ENCODE peak calls at places on chromosomes 2 and 18, in nine cellular contexts. C is uterus; W is fibroblast of lung; Q is CD8-positive, alpha-beta memory T cell; S is endodermal cell; I is RWPE2; O is PC-9; X is transverse colon; P is adipocyte. N is an unnamed sample. For H3K27me3 and H3K4me1, the result is how much of the 10 kb centered on the place peaks cover.

GRCh38 chr2:72864500-72864899 is 22.7 kb upstream of the SPR start:
- DNase-seq in S (no peak), Q (no peak), X (no peak), W (peak), O (peak), P (peak), I (no peak), C (no peak), N (no peak)

GRCh38 chr2:229835601-229836283 is 86.1 kb downstream of the TRIP12 start:
- DNase-seq in Q (no peak), X (no peak), C (no peak), O (no peak), W (peak), S (no peak), P (no peak), I (no peak), N (no peak)

GRCh38 chr18:48153641-48154481 is 223.4 kb upstream of the SMAD2 start:
- DNase-seq in C (no peak), O (peak), W (peak), P (peak), I (no peak), Q (no peak), S (peak), X (no peak), N (no peak)

GRCh38 chr2:140442319-140442718 is 1662.1 kb upstream of the NXPH2 start:
- DNase-seq in X (no peak), C (no peak), S (no peak), W (peak), P (no peak), I (no peak), O (no peak), Q (no peak), N (no peak)

GRCh38 chr2:437180-437579 is 149.3 kb upstream of the ALKAL2 start:
- DNase-seq in W (no peak), X (no peak), P (no peak), Q (no peak), S (no peak), C (no peak), O (no peak), I (no peak), N (no peak)

GRCh38 chr2:218435003-218435982 is 16.4 kb downstream of the VIL1 start:
- DNase-seq in O (no peak), X (peak), Q (no peak), C (no peak), S (peak), W (no peak), I (no peak), P (no peak), N (no peak)

GRCh38 chr18:48713302-48713701 is 174.5 kb downstream of the CTIF start:
- DNase-seq in Q (no peak), P (no peak), S (no peak), X (no peak), O (no peak), C (peak), I (no peak), W (no peak), N (no peak)

GRCh38 chr18:62716679-62717058 is 1.3 kb downstream of the PHLPP1 start:
- DNase-seq in W (peak), I (no peak), C (peak), X (peak), O (no peak), Q (peak), S (no peak), P (peak), N (peak)

GRCh38 chr18:37710731-37711130 is 145.1 kb upstream of the CELF4 start:
- DNase-seq in O (no peak), I (no peak), W (no peak), C (no peak), S (no peak), P (no peak), Q (no peak), X (no peak), N (no peak)

GRCh38 chr2:162629085-162629484 is 209.5 kb downstream of the KCNH7 start:
- DNase-seq in I (no peak), C (no peak), P (no peak), W (no peak), O (no peak), Q (no peak), S (no peak), X (no peak), N (no peak)

GRCh38 chr2:127293386-127293757 is 572 bp downstream of the ERCC3 start:
- DNase-seq in X (no peak), P (peak), O (no peak), W (no peak), I (no peak), C (no peak), S (peak), Q (no peak), N (peak)

GRCh38 chr2:118062048-118062447 is 26.2 kb upstream of the INSIG2 start:
- DNase-seq in Q (no peak), O (no peak), S (no peak), W (no peak), C (no peak), I (no peak), X (no peak), P (peak), N (no peak)

GRCh38 chr2:64018715-64019082 is 529 bp downstream of the VPS54 start:
- DNase-seq in C (peak), S (no peak), I (peak), P (peak), Q (no peak), O (no peak), W (no peak), X (peak), N (no peak)

GRCh38 chr18:43662657-43663056 is 385.4 kb upstream of the SYT4 start:
- DNase-seq in X (no peak), I (no peak), W (peak), Q (no peak), O (no peak), S (no peak), C (no peak), P (peak), N (no peak)

GRCh38 chr2:57373530-57373929 is 673.1 kb upstream of the VRK2 start:
- DNase-seq in S (no peak), X (no peak), Q (no peak), I (no peak), W (peak), P (peak), O (peak), C (no peak), N (no peak)

GRCh38 chr18:77133920-77134496 is 1.4 kb upstream of the MBP start:
- DNase-seq in S (peak), C (no peak), O (no peak), P (no peak), I (no peak), X (peak), Q (no peak), W (no peak), N (no peak)

GRCh38 chr18:23819005-23819404 is 129.8 kb downstream of the LAMA3 start:
- DNase-seq in X (no peak), S (no peak), Q (no peak), C (no peak), P (no peak), W (no peak), I (no peak), O (no peak), N (no peak)

GRCh38 chr2:19733951-19734425 is 167.8 kb downstream of the TTC32 start:
- DNase-seq in S (no peak), Q (no peak), X (no peak), O (no peak), P (peak), W (peak), I (no peak), C (no peak), N (no peak)

GRCh38 chr2:79434362-79434761 is 78.5 kb upstream of the CTNNA2 start:
- DNase-seq in I (no peak), W (no peak), Q (no peak), X (no peak), S (no peak), O (no peak), P (no peak), C (no peak), N (no peak)

GRCh38 chr18:4058179-4058578 is 396.9 kb downstream of the DLGAP1 start:
- DNase-seq in Q (no peak), I (no peak), W (no peak), X (no peak), S (no peak), P (no peak), O (peak), C (no peak), N (no peak)

GRCh38 chr2:36358317-36358659 is 2.7 kb downstream of the CRIM1 start:
- DNase-seq in S (no peak), Q (no peak), P (peak), X (no peak), W (peak), O (peak), I (no peak), C (no peak), N (no peak)

DNA sequence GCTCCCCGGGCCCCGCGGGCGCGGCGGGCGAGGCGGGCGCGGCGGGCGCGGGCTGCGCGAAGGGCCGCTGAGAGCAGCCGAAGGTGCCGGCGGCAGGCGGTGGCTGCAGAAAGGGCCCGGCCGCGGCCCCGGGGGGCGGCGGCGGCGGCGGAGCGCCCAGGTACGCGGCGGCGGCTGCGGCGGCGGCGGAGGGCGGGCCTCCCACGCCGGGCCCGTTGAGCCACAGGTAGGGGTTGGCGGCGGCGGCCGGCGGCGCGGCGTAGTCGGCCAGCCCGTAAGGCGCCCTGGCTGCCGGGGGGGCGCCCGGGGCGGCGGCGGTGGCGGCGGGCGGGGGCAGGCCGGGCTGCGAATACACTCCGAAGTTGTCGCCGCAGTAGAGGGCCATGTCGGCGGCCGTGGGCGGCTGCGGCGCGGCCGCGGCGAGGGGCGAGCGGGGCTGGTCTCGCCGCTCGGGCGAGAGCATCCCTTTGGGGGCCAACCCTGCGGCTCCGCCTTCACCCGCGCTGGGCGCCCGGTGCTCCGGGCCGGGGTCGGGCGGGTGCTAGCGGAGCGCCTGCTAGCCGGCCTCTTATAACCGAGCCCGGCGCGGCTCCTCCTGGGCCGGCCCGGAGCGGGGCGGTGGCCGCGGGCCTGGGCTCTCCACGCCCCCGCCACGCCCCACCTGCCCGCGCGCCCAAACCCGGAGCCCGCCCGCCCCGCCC is at the start of gene FOXI3:
- DNase-seq in Q (no peak), C (no peak), P (no peak), W (no peak), S (peak), O (no peak), I (no peak), X (no peak), N (no peak)
- H3K27me3 ChIP-seq in Q (under half), C (under half), P (half or more), W (under half), S (half or more), O (under half), I (half or more), X (half or more), N (under half)

GRCh38 chr2:86293612-86294011 is 43.8 kb downstream of the REEP1 start:
- DNase-seq in P (no peak), O (no peak), C (no peak), X (no peak), I (no peak), Q (no peak), W (no peak), S (no peak), N (no peak)

GRCh38 chr2:86292571-86293515 is 44.6 kb downstream of the REEP1 start:
- DNase-seq in I (no peak), Q (no peak), X (no peak), O (no peak), W (no peak), S (no peak), P (no peak), C (no peak), N (no peak)

GRCh38 chr2:86296947-86297346 is 40.5 kb downstream of the REEP1 start:
- DNase-seq in S (no peak), W (no peak), C (no peak), Q (no peak), X (no peak), P (no peak), O (no peak), I (no peak), N (no peak)

GRCh38 chr2:86297382-86298147 is 39.9 kb downstream of the REEP1 start:
- DNase-seq in S (no peak), I (no peak), W (no peak), X (no peak), O (no peak), P (no peak), Q (no peak), C (no peak), N (no peak)

DNA sequence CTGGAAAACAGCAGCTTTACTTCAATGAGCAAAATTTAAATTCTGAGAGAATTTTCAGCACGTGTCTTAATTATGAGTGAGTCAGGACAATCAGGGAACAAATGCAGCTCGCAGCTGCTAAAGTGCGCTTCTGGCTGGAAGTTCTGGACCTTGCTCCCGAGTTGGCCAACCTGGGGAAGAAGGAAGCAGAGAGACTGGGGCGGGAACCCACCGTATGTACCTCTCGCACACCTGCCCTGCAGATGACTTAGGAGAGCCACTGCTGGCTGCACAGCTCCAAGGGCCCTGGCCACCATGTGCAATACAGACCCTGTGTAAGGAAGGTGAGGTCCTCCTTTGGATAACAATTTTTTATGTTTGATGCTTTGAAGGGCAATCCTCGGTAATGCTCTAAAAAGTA is 42.4 kb downstream of the REEP1 start:
- DNase-seq in Q (no peak), X (peak), S (no peak), W (no peak), O (no peak), P (no peak), I (no peak), C (no peak), N (no peak)
- H3K4me1 ChIP-seq in Q (under half), X (under half), S (under half), W (under half), O (under half), P (under half), I (under half), C (under half), N (under half)

GRCh38 chr2:120515759-120516295 is 169.9 kb downstream of the INHBB start:
- DNase-seq in Q (no peak), C (no peak), W (no peak), S (no peak), O (no peak), X (no peak), I (no peak), P (peak), N (no peak)
- H3K27me3 ChIP-seq in Q (under half), C (under half), W (under half), S (under half), O (under half), X (under half), I (under half), P (under half), N (under half)

GRCh38 chr2:174969091-174969734 is 36.0 kb downstream of the CHN1 start:
- DNase-seq in C (no peak), X (no peak), O (no peak), S (no peak), I (no peak), Q (no peak), W (no peak), P (no peak), N (no peak)

GRCh38 chr2:174967086-174967485 is 38.1 kb downstream of the CHN1 start:
- DNase-seq in S (no peak), O (no peak), Q (no peak), X (no peak), I (no peak), C (no peak), P (no peak), W (no peak), N (no peak)

GRCh38 chr2:174965551-174965950 is 39.6 kb downstream of the CHN1 start:
- DNase-seq in X (no peak), P (no peak), I (no peak), S (no peak), O (no peak), W (no peak), C (no peak), Q (no peak), N (no peak)

GRCh38 chr2:174965992-174966789 is 39.0 kb downstream of the CHN1 start:
- DNase-seq in O (no peak), C (no peak), I (no peak), W (peak), S (no peak), Q (no peak), P (peak), X (no peak), N (no peak)

GRCh38 chr2:174967693-174968260 is 37.4 kb downstream of the CHN1 start:
- DNase-seq in P (no peak), C (no peak), X (no peak), O (no peak), I (no peak), S (no peak), W (peak), Q (no peak), N (no peak)
- H3K4me1 ChIP-seq in P (under half), C (under half), X (under half), O (under half), I (under half), S (under half), W (under half), Q (under half), N (under half)

GRCh38 chr18:78154444-78154843 is 825.2 kb upstream of the SALL3 start:
- DNase-seq in X (no peak), S (no peak), P (no peak), I (no peak), Q (no peak), O (no peak), C (no peak), W (no peak), N (no peak)
- H3K27me3 ChIP-seq in X (under half), S (under half), P (under half), I (under half), Q (under half), O (half or more), C (under half), W (under half), N (under half)

GRCh38 chr2:11563784-11564666 is 30.2 kb downstream of the GREB1 start:
- DNase-seq in P (no peak), Q (no peak), O (no peak), X (no peak), W (no peak), S (peak), I (peak), C (no peak), N (no peak)

GRCh38 chr2:11562476-11562875 is 28.6 kb downstream of the GREB1 start:
- DNase-seq in W (no peak), I (peak), S (peak), O (no peak), C (peak), Q (no peak), P (no peak), X (no peak), N (no peak)

GRCh38 chr2:11560806-11561205 is 27.0 kb downstream of the GREB1 start:
- DNase-seq in Q (no peak), P (no peak), W (no peak), S (peak), I (peak), X (no peak), C (no peak), O (no peak), N (no peak)

GRCh38 chr2:11559786-11560155 is 25.9 kb downstream of the GREB1 start:
- DNase-seq in Q (no peak), P (no peak), X (no peak), C (peak), W (no peak), I (peak), O (no peak), S (peak), N (no peak)

GRCh38 chr2:11562011-11562410 is 28.2 kb downstream of the GREB1 start:
- DNase-seq in S (no peak), X (no peak), W (no peak), C (no peak), P (no peak), Q (no peak), O (no peak), I (peak), N (no peak)
- H3K4me1 ChIP-seq in S (under half), X (under half), W (under half), C (under half), P (under half), Q (under half), O (under half), I (under half), N (under half)

DNA sequence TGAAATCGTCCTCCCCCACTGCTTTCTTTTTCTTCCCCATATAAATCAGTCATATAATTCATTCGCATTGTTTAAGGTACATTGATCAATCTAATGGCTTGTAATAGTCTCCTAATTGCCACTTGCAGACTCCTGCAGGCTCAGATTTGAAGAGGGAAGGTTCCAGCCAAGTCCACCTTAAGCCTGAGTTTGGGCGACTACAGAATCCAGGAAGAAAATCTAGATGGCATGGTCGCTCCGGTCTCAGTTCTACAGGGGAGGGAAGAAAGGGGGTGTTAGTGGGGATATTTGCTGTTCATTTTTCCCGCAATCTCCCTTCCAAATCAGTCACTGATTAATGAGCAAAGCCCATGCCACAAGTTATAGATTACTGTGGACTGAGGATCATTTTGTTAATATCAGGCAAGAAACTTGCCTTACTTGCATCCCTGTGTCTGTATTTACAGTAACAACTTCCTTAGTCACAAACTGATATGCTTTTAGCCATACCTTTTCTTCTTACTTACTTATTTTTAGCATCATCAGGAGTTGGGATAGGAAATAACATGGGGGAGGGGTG is 5.5 kb upstream of the SP9 start:
- DNase-seq in S (no peak), C (no peak), W (no peak), X (no peak), P (no peak), Q (no peak), I (no peak), O (no peak), N (no peak)
- H3K27me3 ChIP-seq in S (half or more), C (half or more), W (half or more), X (half or more), P (half or more), Q (half or more), I (half or more), O (under half), N (half or more)

DNA sequence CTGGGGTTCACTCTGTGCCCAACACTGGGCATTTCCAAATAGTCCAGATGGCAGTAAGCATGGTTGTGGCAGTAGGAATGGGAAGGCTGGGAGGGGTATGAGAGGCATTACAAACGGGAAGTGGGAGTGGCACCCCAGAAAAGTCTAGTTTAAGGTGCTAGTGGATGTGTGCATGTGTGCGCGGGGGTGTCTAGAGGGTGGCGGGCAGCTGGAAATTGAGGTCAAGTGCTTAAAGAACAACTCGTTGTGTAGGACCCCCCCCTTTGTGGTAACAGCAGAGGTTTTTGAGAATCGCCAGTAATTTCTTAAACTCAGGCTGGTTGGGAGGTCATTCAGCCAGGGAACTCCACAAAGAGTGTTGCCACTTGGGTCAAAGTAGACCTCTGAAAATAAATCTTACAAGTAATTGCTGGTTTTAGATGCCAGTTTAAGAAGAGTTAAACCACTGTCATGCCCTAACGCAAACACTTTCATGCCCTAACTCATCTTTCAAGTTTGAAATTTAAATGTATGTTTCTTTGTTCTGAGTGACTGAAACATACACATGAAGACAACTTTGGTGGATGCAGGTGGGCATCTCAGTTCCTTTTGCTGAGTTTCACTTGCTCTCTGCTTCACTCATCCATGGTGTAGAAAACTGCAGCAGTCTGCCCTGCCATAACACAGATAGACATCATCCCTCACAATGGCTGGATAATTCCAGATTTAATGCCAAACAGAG is 70.0 kb downstream of the RHBDD1 start:
- DNase-seq in P (no peak), I (no peak), O (no peak), X (no peak), W (no peak), Q (no peak), S (no peak), C (no peak), N (no peak)
- H3K4me1 ChIP-seq in P (under half), I (under half), O (under half), X (under half), W (under half), Q (under half), S (under half), C (under half), N (under half)